ENCODE peak calls at places on chromosomes 16 and 17, in eight cellular contexts. X is psoas muscle, O is A673, W is prostate gland, J is BJ, K is upper lobe of right lung, P is SK-N-SH, V is Panc1. I is an unnamed sample.

GRCh38 chr17:75509528-75510258 is 5.6 kb downstream of the CASKIN2 start:
- DNase-seq in X (no peak), O (no peak), W (no peak), J (no peak), K (peak; percentile 69), P (no peak), V (no peak), I (no peak)

GRCh38 chr17:80827646-80828643 is 163.7 kb upstream of the CHMP6 start:
- DNase-seq in X (peak; percentile 49), O (peak; percentile 38), W (no peak), J (no peak), K (peak; percentile 52), P (no peak), V (no peak), I (no peak)

GRCh38 chr17:72707881-72708280 is 384.6 kb downstream of the SLC39A11 start:
- DNase-seq in X (no peak), O (no peak), W (no peak), J (no peak), K (no peak), P (no peak), V (no peak), I (no peak)

GRCh38 chr17:61413654-61414133 is 14.1 kb downstream of the TBX2 start:
- DNase-seq in X (no peak), O (no peak), W (no peak), J (no peak), K (no peak), P (peak; percentile 30), V (no peak), I (no peak)

GRCh38 chr17:49851387-49852291 is 3.8 kb upstream of the TAC4 start:
- DNase-seq in X (peak; percentile 87), O (peak; percentile 86), W (peak; percentile 69), J (no peak), K (peak; percentile 90), P (peak; percentile 92), V (no peak), I (peak; percentile 61)

GRCh38 chr16:87784812-87785211 is 19.0 kb upstream of the KLHDC4 start:
- DNase-seq in X (no peak), O (no peak), W (no peak), J (no peak), K (no peak), P (no peak), V (no peak), I (no peak)

GRCh38 chr16:48386559-48387312 is 1.5 kb upstream of the SIAH1 start:
- DNase-seq in X (peak; percentile 56), O (no peak), W (no peak), J (no peak), K (no peak), P (no peak), V (no peak), I (no peak)

GRCh38 chr17:76623271-76624146 is 20.0 kb downstream of the ST6GALNAC1 start:
- DNase-seq in X (peak; percentile 86), O (peak; percentile 74), W (peak; percentile 62), J (peak; percentile 48), K (peak; percentile 90), P (peak; percentile 94), V (peak; percentile 30), I (peak; percentile 82)

GRCh38 chr17:29116652-29117439 is 63.4 kb downstream of the MYO18A start:
- DNase-seq in X (peak; percentile 93), O (peak; percentile 86), W (peak; percentile 54), J (no peak), K (peak; percentile 91), P (peak; percentile 85), V (peak; percentile 35), I (peak; percentile 73)

GRCh38 chr17:69898606-69899005 is 176.4 kb upstream of the KCNJ16 start:
- DNase-seq in X (no peak), O (no peak), W (no peak), J (no peak), K (no peak), P (no peak), V (no peak), I (no peak)

GRCh38 chr17:50151937-50152547 is 1.6 kb upstream of the PPP1R9B start:
- DNase-seq in X (peak; percentile 86), O (peak; percentile 91), W (peak; percentile 91), J (peak; percentile 44), K (peak; percentile 87), P (peak; percentile 89), V (peak; percentile 73), I (peak; percentile 85)

GRCh38 chr17:8001976-8002645 is at the start of gene GUCY2D:
- DNase-seq in X (no peak), O (no peak), W (no peak), J (no peak), K (peak; percentile 72), P (no peak), V (no peak), I (no peak)

GRCh38 chr16:4388275-4389021 is 16.8 kb downstream of the VASN start:
- DNase-seq in X (no peak), O (no peak), W (no peak), J (no peak), K (no peak), P (no peak), V (no peak), I (peak; percentile 16)

GRCh38 chr16:22402191-22402590 is 27.8 kb upstream of the CDR2 start:
- DNase-seq in X (no peak), O (peak; percentile 60), W (no peak), J (no peak), K (no peak), P (no peak), V (no peak), I (no peak)

GRCh38 chr16:84196101-84196500 is 5.1 kb downstream of the ADAD2 start:
- DNase-seq in X (no peak), O (no peak), W (no peak), J (no peak), K (no peak), P (no peak), V (no peak), I (no peak)

GRCh38 chr17:76036497-76037380 is 9.6 kb upstream of the EVPL start:
- DNase-seq in X (no peak), O (no peak), W (no peak), J (no peak), K (no peak), P (peak; percentile 89), V (no peak), I (no peak)

GRCh38 chr17:77887464-77888241 is 70.8 kb upstream of the TNRC6C start:
- DNase-seq in X (peak; percentile 93), O (peak; percentile 49), W (peak; percentile 29), J (peak; percentile 26), K (peak; percentile 91), P (no peak), V (no peak), I (no peak)

GRCh38 chr17:81918762-81919545 is 978 bp upstream of the SIRT7 start:
- DNase-seq in X (no peak), O (no peak), W (peak; percentile 54), J (no peak), K (no peak), P (no peak), V (no peak), I (no peak)

GRCh38 chr17:18280766-18281165 is 20.3 kb downstream of the MIEF2 start:
- DNase-seq in X (peak; percentile 19), O (no peak), W (no peak), J (no peak), K (no peak), P (no peak), V (no peak), I (no peak)

GRCh38 chr17:964881-965280 is 14.7 kb downstream of the NXN start:
- DNase-seq in X (no peak), O (no peak), W (no peak), J (no peak), K (no peak), P (peak; percentile 59), V (no peak), I (no peak)

GRCh38 chr16:720507-720989 is 398 bp upstream of the ANTKMT start:
- DNase-seq in X (no peak), O (peak; percentile 81), W (no peak), J (no peak), K (no peak), P (peak; percentile 89), V (no peak), I (peak; percentile 89)

GRCh38 chr16:77995843-77996455 is 26.4 kb upstream of the CLEC3A start:
- DNase-seq in X (no peak), O (no peak), W (no peak), J (no peak), K (no peak), P (no peak), V (no peak), I (no peak)

GRCh38 chr17:80866050-80866793 is 125.4 kb upstream of the CHMP6 start:
- DNase-seq in X (peak; percentile 82), O (peak; percentile 77), W (peak; percentile 44), J (no peak), K (no peak), P (peak; percentile 88), V (peak; percentile 35), I (peak; percentile 84)

GRCh38 chr17:46797131-46797530 is 21.4 kb downstream of the WNT3 start:
- DNase-seq in X (no peak), O (no peak), W (no peak), J (no peak), K (no peak), P (no peak), V (no peak), I (no peak)
- H3K27me3 ChIP-seq in X (no peaks in the 10 kb centered on the region), O (no peaks in the 10 kb centered on the region), W (no peaks in the 10 kb centered on the region), J (peaks cover 22% of the 10 kb centered on the region), K (no peaks in the 10 kb centered on the region), P (peaks cover 16% of the 10 kb centered on the region), V (no peaks in the 10 kb centered on the region), I (no peaks in the 10 kb centered on the region)

GRCh38 chr16:68117884-68118283 is 32.7 kb downstream of the NFATC3 start:
- DNase-seq in X (no peak), O (no peak), W (no peak), J (no peak), K (no peak), P (no peak), V (no peak), I (no peak)
- H3K36me3 ChIP-seq in X (no peaks in the 10 kb centered on the region), O (no peaks in the 10 kb centered on the region), W (no peaks in the 10 kb centered on the region), J (peaks cover 2% of the 10 kb centered on the region), K (no peaks in the 10 kb centered on the region), P (no peaks in the 10 kb centered on the region), V (no peaks in the 10 kb centered on the region), I (no peaks in the 10 kb centered on the region)

DNA sequence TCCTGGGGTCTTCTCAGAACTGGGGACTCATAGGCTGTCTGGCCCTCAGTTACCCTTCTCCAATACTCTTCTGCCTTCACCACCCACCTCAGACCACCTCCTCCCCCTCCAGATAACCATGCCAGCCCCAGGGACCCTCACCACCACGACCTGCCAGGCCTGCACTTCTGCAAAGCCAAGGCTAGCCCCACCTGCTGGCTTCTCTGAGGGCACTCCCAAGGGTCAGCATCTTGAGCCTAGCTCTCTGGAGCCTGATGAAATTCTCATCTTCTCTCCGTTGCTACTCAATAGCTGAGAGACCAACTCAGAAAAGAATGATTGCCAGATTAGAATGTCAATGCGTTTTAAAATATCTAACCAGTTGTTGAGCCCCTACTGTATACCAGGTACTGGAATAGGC is 56.1 kb upstream of the LYRM9 start:
- DNase-seq in X (no peak), O (no peak), W (no peak), J (no peak), K (no peak), P (no peak), V (no peak), I (no peak)
- TF ChIP-seq CTCF in X (no peak), O (no peak), W (no peak), J (no peak), K (no peak), P (no peak), V (no peak), I (no peak)

DNA sequence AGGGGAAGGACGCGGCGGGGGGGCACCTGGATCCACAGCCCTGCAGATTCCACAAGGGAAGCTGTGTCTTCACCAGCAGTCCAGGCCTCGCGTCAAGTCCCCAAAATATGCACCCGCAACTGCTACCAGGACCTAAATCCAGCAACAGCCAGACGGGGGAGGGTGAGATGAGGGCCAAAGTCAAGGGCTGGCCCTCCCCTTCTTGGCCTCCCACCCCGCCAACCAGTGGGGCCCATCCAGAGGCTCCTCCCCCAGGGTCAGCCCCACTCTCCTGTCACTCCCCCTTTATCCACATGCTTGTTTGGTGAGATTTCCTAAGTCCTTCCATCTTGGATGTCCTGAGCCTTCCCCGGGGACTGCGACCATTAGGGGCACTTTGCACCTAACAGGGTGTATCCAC is 138.7 kb downstream of the ENGASE start:
- DNase-seq in X (no peak), O (no peak), W (no peak), J (no peak), K (no peak), P (no peak), V (no peak), I (no peak)
- H3K27me3 ChIP-seq in X (no peaks in the 10 kb centered on the region), O (peaks cover 96% of the 10 kb centered on the region), W (peaks cover 11% of the 10 kb centered on the region), J (peaks cover 8% of the 10 kb centered on the region), K (peaks cover 63% of the 10 kb centered on the region), P (peaks cover 28% of the 10 kb centered on the region), V (peaks cover 19% of the 10 kb centered on the region), I (peaks cover 95% of the 10 kb centered on the region)